ENCODE peak calls at places on chromosomes 3 and 15, in seven cellular contexts. One of them, this sample, is unnamed.

GRCh38 chr15:76840830-76841460 is 64.2 kb downstream of the SCAPER start:
- DNase-seq in NCI-H1092 treated with DMSO at 0.1 percent for 48 hours: peak
- DNase-seq in iPS-NIHi11: peak
- DNase-seq in amniotic stem cell: no peak
- DNase-seq in stimulated activated CD8-positive, alpha-beta memory T cell treated with anti-CD3 and anti-CD28 coated beads, Interleukin-7, amount 100 ng/mL, for 24 hours: no peak
- DNase-seq in AG20443: peak
- DNase-seq in PC-9: no peak
- DNase-seq in this sample: peak

GRCh38 chr3:152219769-152220255 is 48.9 kb upstream of the MBNL1 start:
- DNase-seq in NCI-H1092 treated with DMSO at 0.1 percent for 48 hours: no peak
- DNase-seq in iPS-NIHi11: no peak
- DNase-seq in amniotic stem cell: no peak
- DNase-seq in stimulated activated CD8-positive, alpha-beta memory T cell treated with anti-CD3 and anti-CD28 coated beads, Interleukin-7, amount 100 ng/mL, for 24 hours: no peak
- DNase-seq in AG20443: no peak
- DNase-seq in PC-9: no peak
- DNase-seq in this sample: no peak

GRCh38 chr3:30146978-30147377 is 459.4 kb upstream of the TGFBR2 start:
- DNase-seq in NCI-H1092 treated with DMSO at 0.1 percent for 48 hours: no peak
- DNase-seq in iPS-NIHi11: no peak
- DNase-seq in amniotic stem cell: no peak
- DNase-seq in stimulated activated CD8-positive, alpha-beta memory T cell treated with anti-CD3 and anti-CD28 coated beads, Interleukin-7, amount 100 ng/mL, for 24 hours: no peak
- DNase-seq in AG20443: no peak
- DNase-seq in PC-9: no peak
- DNase-seq in this sample: no peak

GRCh38 chr3:194137314-194138097 is 1.6 kb downstream of the HES1 start:
- DNase-seq in NCI-H1092 treated with DMSO at 0.1 percent for 48 hours: peak
- DNase-seq in iPS-NIHi11: no peak
- DNase-seq in amniotic stem cell: no peak
- DNase-seq in stimulated activated CD8-positive, alpha-beta memory T cell treated with anti-CD3 and anti-CD28 coated beads, Interleukin-7, amount 100 ng/mL, for 24 hours: no peak
- DNase-seq in AG20443: peak
- DNase-seq in PC-9: peak
- DNase-seq in this sample: peak

GRCh38 chr3:9224490-9224889 is 25.0 kb downstream of the SRGAP3 start:
- DNase-seq in NCI-H1092 treated with DMSO at 0.1 percent for 48 hours: no peak
- DNase-seq in iPS-NIHi11: no peak
- DNase-seq in amniotic stem cell: no peak
- DNase-seq in stimulated activated CD8-positive, alpha-beta memory T cell treated with anti-CD3 and anti-CD28 coated beads, Interleukin-7, amount 100 ng/mL, for 24 hours: no peak
- DNase-seq in AG20443: peak
- DNase-seq in PC-9: no peak
- DNase-seq in this sample: peak

GRCh38 chr15:59918994-59919951 is 84.8 kb upstream of the FOXB1 start:
- DNase-seq in NCI-H1092 treated with DMSO at 0.1 percent for 48 hours: no peak
- DNase-seq in iPS-NIHi11: no peak
- DNase-seq in amniotic stem cell: no peak
- DNase-seq in stimulated activated CD8-positive, alpha-beta memory T cell treated with anti-CD3 and anti-CD28 coated beads, Interleukin-7, amount 100 ng/mL, for 24 hours: peak
- DNase-seq in AG20443: peak
- DNase-seq in PC-9: peak
- DNase-seq in this sample: peak

GRCh38 chr3:160226740-160227048 is 1.5 kb downstream of the C3orf80 start:
- DNase-seq in NCI-H1092 treated with DMSO at 0.1 percent for 48 hours: no peak
- DNase-seq in iPS-NIHi11: no peak
- DNase-seq in amniotic stem cell: no peak
- DNase-seq in stimulated activated CD8-positive, alpha-beta memory T cell treated with anti-CD3 and anti-CD28 coated beads, Interleukin-7, amount 100 ng/mL, for 24 hours: no peak
- DNase-seq in AG20443: no peak
- DNase-seq in PC-9: no peak
- DNase-seq in this sample: no peak

GRCh38 chr3:133644768-133645167 is 17.0 kb downstream of the TOPBP1 start:
- DNase-seq in NCI-H1092 treated with DMSO at 0.1 percent for 48 hours: no peak
- DNase-seq in iPS-NIHi11: no peak
- DNase-seq in amniotic stem cell: peak
- DNase-seq in stimulated activated CD8-positive, alpha-beta memory T cell treated with anti-CD3 and anti-CD28 coated beads, Interleukin-7, amount 100 ng/mL, for 24 hours: no peak
- DNase-seq in AG20443: peak
- DNase-seq in PC-9: peak
- DNase-seq in this sample: peak